ENCODE peak calls at places on chromosomes 2 and 18, in five cellular contexts. J is pancreas, A is left lung, S is right cardiac atrium, D is PC-3. X is an unnamed sample.

GRCh38 chr2:36797324-36798070 is 101.0 kb downstream of the VIT start:
- ATAC-seq in J (no peak), A (no peak), S (no peak), D (peak), X (no peak)

GRCh38 chr2:23021311-23022120 is 363.5 kb upstream of the KLHL29 start:
- ATAC-seq in J (no peak), A (no peak), S (no peak), D (no peak), X (no peak)

GRCh38 chr2:42359304-42359749 is 1.7 kb downstream of the COX7A2L start:
- ATAC-seq in J (no peak), A (no peak), S (no peak), D (no peak), X (no peak)

GRCh38 chr2:160516547-160517365 is 23.1 kb upstream of the RBMS1 start:
- ATAC-seq in J (no peak), A (peak), S (no peak), D (peak), X (no peak)

GRCh38 chr2:8457620-8458255 is 224.1 kb upstream of the ID2 start:
- ATAC-seq in J (peak), A (peak), S (no peak), D (no peak), X (no peak)

GRCh38 chr2:124626993-124627392 is 601.9 kb downstream of the CNTNAP5 start:
- ATAC-seq in J (no peak), A (no peak), S (no peak), D (no peak), X (no peak)

GRCh38 chr2:141109633-141110032 is 1021.2 kb downstream of the LRP1B start:
- ATAC-seq in J (no peak), A (no peak), S (peak), D (no peak), X (no peak)

GRCh38 chr18:70221156-70221910 is 15.8 kb upstream of the RTTN start:
- ATAC-seq in J (no peak), A (no peak), S (no peak), D (no peak), X (no peak)

GRCh38 chr2:95327861-95328260 is 30.7 kb downstream of the KCNIP3 start:
- ATAC-seq in J (no peak), A (no peak), S (no peak), D (no peak), X (no peak)

GRCh38 chr2:117232305-117232704 is 582.2 kb upstream of the DDX18 start:
- ATAC-seq in J (no peak), A (peak), S (no peak), D (no peak), X (no peak)

GRCh38 chr2:229027353-229028115 is 243.6 kb downstream of the PID1 start:
- ATAC-seq in J (no peak), A (no peak), S (peak), D (no peak), X (no peak)

GRCh38 chr2:195932-196331 is 67.9 kb downstream of the SH3YL1 start:
- ATAC-seq in J (no peak), A (no peak), S (no peak), D (no peak), X (no peak)

GRCh38 chr2:152359573-152360363 is 24.8 kb downstream of the FMNL2 start:
- ATAC-seq in J (no peak), A (peak), S (peak), D (no peak), X (no peak)

GRCh38 chr18:3804336-3804735 is 354.4 kb downstream of the TGIF1 start:
- ATAC-seq in J (no peak), A (no peak), S (no peak), D (no peak), X (no peak)

GRCh38 chr2:145757503-145758290 is 1237.8 kb upstream of the ZEB2 start:
- ATAC-seq in J (peak), A (no peak), S (no peak), D (no peak), X (no peak)

GRCh38 chr2:20141056-20141762 is 83.7 kb downstream of the SDC1 start:
- ATAC-seq in J (peak), A (peak), S (no peak), D (peak), X (peak)

GRCh38 chr2:126658910-126659613 is 3.1 kb downstream of the GYPC start:
- ATAC-seq in J (peak), A (peak), S (peak), D (no peak), X (peak)

GRCh38 chr2:62812921-62813825 is 107.7 kb downstream of the EHBP1 start:
- ATAC-seq in J (no peak), A (no peak), S (no peak), D (no peak), X (no peak)

GRCh38 chr2:167626961-167627360 is 620.4 kb downstream of the STK39 start:
- ATAC-seq in J (no peak), A (no peak), S (no peak), D (no peak), X (no peak)

GRCh38 chr2:119871725-119872124 is 112.0 kb downstream of the PTPN4 start:
- ATAC-seq in J (no peak), A (no peak), S (no peak), D (no peak), X (no peak)

GRCh38 chr2:234953116-234954031 is 1.6 kb downstream of the SH3BP4 start:
- ATAC-seq in J (peak), A (no peak), S (no peak), D (peak), X (no peak)

GRCh38 chr18:29512761-29513160 is 1335.8 kb upstream of the CDH2 start:
- ATAC-seq in J (no peak), A (no peak), S (no peak), D (no peak), X (no peak)

DNA sequence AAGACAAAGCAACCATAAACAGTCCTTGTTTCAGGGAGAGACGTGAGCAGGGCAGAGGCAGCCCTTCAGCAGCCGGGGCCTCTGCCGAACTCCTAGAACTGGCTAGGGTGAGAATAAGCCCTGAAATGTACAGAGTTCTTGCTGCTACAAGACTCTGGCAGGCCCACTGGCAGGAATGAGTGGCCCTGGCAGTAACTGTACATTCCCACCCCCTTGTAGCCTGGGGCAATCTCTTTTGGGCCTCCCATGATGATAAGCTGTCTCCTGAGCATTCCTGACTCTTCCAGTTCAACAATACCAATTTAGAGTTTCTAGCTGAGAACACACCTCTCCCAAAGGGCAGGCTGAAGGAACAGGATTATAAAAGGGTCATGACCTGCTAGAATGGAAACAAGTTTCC is 54.3 kb downstream of the HAUS1 start:
- ATAC-seq in J (no peak), A (no peak), S (no peak), D (no peak), X (no peak)
- H3K4me3 ChIP-seq in J (no peak), A (no peak), S (no peak), D (no peak), X (no peak)

DNA sequence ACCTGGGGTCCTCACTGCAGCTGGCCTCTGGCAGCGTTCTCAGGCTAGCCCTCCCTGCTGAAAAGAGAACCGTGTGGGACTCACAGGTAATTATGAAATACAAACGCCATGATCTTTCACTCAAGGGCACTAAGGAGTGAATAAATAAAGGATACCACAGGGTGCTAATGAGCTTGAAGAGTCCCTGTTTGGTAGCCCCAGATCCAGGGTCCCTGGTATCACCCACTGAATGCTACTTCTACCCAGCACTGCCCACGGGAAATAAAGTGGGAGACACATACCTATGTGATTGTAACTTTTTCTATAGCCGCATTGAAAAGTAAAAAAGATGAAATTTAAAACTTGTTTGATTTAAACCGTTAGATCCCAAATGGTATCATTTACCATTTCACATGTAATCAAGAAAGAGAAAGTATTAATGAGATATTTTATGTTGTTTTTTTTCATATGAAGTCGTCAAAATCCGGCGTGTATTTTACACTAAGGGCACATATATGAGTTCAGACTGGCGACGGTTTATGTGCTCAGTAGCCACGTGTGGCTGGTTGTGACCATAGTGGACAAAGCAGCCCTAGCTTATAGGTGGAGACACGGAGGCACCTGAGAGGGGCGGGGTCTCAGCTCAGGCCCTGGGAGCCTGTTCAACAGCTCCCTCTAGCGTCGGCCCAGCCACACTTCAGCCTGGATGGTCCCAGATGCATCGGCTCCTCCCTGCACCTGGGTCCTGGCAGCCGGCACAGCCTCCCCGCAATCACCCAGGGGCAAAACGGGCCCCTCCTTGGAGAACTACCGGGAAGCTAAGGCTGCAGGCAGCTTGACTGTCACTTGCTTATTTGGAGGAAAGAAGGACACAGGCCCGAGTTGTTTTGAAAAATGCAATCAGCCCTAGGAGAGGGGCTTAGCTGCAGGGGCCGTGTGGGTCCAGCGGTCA is 39.2 kb downstream of the ODC1 start:
- ATAC-seq in J (peak), A (peak), S (peak), D (peak), X (peak)
- H3K27ac ChIP-seq in J (peak), A (peak), S (peak), D (peak), X (peak)

GRCh38 chr2:232420463-232421188 is 14.0 kb downstream of the ALPG start:
- ATAC-seq in J (peak), A (peak), S (no peak), D (peak), X (no peak)
- H3K4me3 ChIP-seq in J (peak), A (peak), S (peak), D (peak), X (no peak)

GRCh38 chr2:69833752-69834151 is 4.3 kb downstream of the GMCL1 start:
- ATAC-seq in J (no peak), A (no peak), S (no peak), D (no peak), X (no peak)

GRCh38 chr2:69828913-69829242 is 582 bp upstream of the GMCL1 start:
- ATAC-seq in J (no peak), A (no peak), S (no peak), D (no peak), X (no peak)

GRCh38 chr2:69829243-69830044 is at the start of gene GMCL1:
- ATAC-seq in J (peak), A (peak), S (peak), D (peak), X (peak)

GRCh38 chr2:69830045-69830905 is 815 bp downstream of the GMCL1 start:
- ATAC-seq in J (peak), A (peak), S (peak), D (peak), X (no peak)

DNA sequence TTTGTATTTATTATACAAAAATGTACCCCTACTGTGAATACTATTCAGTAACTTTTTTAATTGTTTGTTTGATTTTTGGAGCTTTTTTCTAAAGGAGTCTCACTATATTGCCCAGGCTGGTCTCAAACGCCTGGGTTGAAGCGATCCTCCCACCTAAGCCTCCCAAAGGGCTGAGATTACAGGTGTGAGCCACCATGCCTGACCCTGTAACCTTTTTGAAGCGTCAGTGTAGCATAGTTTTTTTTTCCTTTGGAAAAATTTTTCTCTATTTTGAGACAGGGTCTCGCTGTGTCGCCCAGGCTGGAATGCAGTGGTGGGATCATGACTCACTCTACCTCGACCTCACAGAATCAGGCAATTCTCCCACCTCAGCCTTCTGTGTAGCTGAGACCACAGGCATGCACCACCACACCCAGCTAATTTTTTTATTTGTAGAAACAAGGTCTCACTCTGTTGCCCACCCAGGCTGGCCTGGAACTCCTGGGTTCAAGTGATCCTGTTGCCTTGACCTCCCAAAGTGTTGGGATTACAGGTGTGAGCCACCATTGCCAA is 2.0 kb downstream of the GMCL1 start:
- ATAC-seq in J (no peak), A (no peak), S (no peak), D (no peak), X (no peak)
- H3K27ac ChIP-seq in J (no peak), A (no peak), S (no peak), D (no peak), X (no peak)

GRCh38 chr2:12715258-12715865 is 1.4 kb upstream of the TRIB2 start:
- ATAC-seq in J (no peak), A (no peak), S (no peak), D (no peak), X (no peak)
- H3K4me3 ChIP-seq in J (no peak), A (no peak), S (peak), D (peak), X (peak)

GRCh38 chr18:24427484-24427883 is 1.0 kb downstream of the IMPACT start:
- ATAC-seq in J (no peak), A (peak), S (no peak), D (no peak), X (no peak)
- H3K27ac ChIP-seq in J (no peak), A (no peak), S (no peak), D (no peak), X (no peak)

DNA sequence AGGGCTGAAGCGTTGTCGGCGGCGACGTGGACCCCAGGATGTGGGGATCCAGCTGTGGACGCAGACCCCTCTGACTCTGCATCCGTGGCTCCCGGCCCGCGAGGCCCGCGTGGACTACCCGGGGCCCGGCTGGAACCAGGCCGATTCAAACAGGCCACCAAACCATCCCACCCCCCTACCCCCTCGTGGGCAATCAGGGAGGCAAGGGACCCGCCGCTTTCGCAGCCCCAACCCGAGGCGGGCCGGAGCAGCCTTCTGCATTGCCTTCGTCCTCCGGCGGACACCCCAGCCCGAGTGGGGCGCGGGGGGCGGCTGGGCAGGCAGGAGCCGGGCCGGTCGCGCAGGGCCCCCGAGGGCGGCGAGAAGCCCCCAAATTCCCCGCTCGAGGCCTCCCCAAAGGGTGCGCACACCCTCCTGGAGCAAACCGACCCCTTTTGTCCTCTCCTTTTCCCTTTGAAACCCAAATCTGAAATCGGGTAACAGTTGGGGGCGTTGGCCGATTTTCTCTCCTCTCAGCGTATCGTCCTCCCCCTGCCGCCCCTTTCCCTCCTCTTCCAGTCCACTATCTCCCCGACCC is 7.3 kb downstream of the SP9 start:
- ATAC-seq in J (peak), A (peak), S (peak), D (no peak), X (peak)
- H3K4me3 ChIP-seq in J (no peak), A (no peak), S (no peak), D (peak), X (no peak)

GRCh38 chr2:198918331-198918730 is 539.4 kb downstream of the SATB2 start:
- ATAC-seq in J (no peak), A (no peak), S (no peak), D (no peak), X (no peak)

GRCh38 chr2:198917926-198918325 is 539.8 kb downstream of the SATB2 start:
- ATAC-seq in J (no peak), A (no peak), S (no peak), D (no peak), X (no peak)

GRCh38 chr2:198913394-198914152 is 544.2 kb downstream of the SATB2 start:
- ATAC-seq in J (no peak), A (no peak), S (no peak), D (no peak), X (no peak)

GRCh38 chr2:198916548-198916947 is 541.2 kb downstream of the SATB2 start:
- ATAC-seq in J (no peak), A (no peak), S (no peak), D (no peak), X (no peak)

GRCh38 chr2:198917275-198917674 is 540.5 kb downstream of the SATB2 start:
- ATAC-seq in J (no peak), A (no peak), S (no peak), D (no peak), X (no peak)
- H3K27ac ChIP-seq in J (no peak), A (no peak), S (no peak), D (no peak), X (no peak)

GRCh38 chr18:73060666-73061270 is 193.0 kb upstream of the NETO1 start:
- ATAC-seq in J (no peak), A (no peak), S (no peak), D (no peak), X (no peak)
- H3K4me3 ChIP-seq in J (no peak), A (no peak), S (no peak), D (no peak), X (no peak)

X was measured in gastroesophageal sphincter.